ENCODE peak calls at places on chromosomes 4 and X, in six cellular contexts. O, L, N, X, T and F are unnamed samples.

GRCh38 chr4:42428036-42428435 is 30.7 kb downstream of the SHISA3 start:
- DNase-seq in X (no peak), O (no peak), L (no peak), T (no peak), N (no peak), F (no peak)

GRCh38 chr4:48275247-48275646 is 5.6 kb upstream of the TEC start:
- DNase-seq in X (no peak), L (peak), N (no peak), T (no peak), O (no peak), F (no peak)

GRCh38 chr4:53908661-53909078 is 155.7 kb downstream of the CHIC2 start:
- DNase-seq in L (peak), X (no peak), O (no peak), N (peak), T (no peak), F (peak)

GRCh38 chrX:71181558-71181909 is 36.9 kb downstream of the NLGN3 start:
- DNase-seq in O (peak), L (no peak), N (no peak), T (no peak), X (no peak), F (no peak)

GRCh38 chrX:85051627-85052026 is 48.0 kb downstream of the APOOL start:
- DNase-seq in N (no peak), T (no peak), L (no peak), O (no peak), X (no peak), F (no peak)

GRCh38 chr4:75831856-75832405 is 70.3 kb downstream of the PPEF2 start:
- DNase-seq in T (no peak), X (no peak), N (no peak), O (no peak), L (no peak), F (peak)

GRCh38 chrX:39152106-39152649 is 350.9 kb downstream of the MID1IP1 start:
- DNase-seq in N (peak), L (no peak), T (peak), O (peak), X (peak), F (peak)

GRCh38 chr4:38943355-38943754 is 75.7 kb downstream of the FAM114A1 start:
- DNase-seq in L (no peak), O (no peak), N (no peak), T (peak), X (no peak), F (no peak)

GRCh38 chr4:139719381-139720101 is 53.9 kb downstream of the MGST2 start:
- DNase-seq in O (no peak), N (no peak), T (no peak), X (no peak), L (no peak), F (no peak)

GRCh38 chr4:3613980-3614730 is 81.9 kb upstream of the LRPAP1 start:
- DNase-seq in N (no peak), T (no peak), X (no peak), O (no peak), L (peak), F (no peak)

GRCh38 chrX:96563663-96564062 is 121.0 kb upstream of the DIAPH2 start:
- DNase-seq in N (no peak), O (no peak), T (no peak), L (peak), X (no peak), F (no peak)

GRCh38 chrX:140151316-140151715 is 186.0 kb upstream of the CXorf66 start:
- DNase-seq in X (no peak), L (no peak), T (no peak), O (no peak), N (no peak), F (no peak)

GRCh38 chr4:138110815-138111214 is 131.3 kb downstream of the SLC7A11 start:
- DNase-seq in T (no peak), X (no peak), O (no peak), N (no peak), L (no peak), F (no peak)

GRCh38 chr4:26372525-26373172 is 51.8 kb downstream of the RBPJ start:
- DNase-seq in N (no peak), X (no peak), T (no peak), L (peak), O (peak), F (no peak)

GRCh38 chrX:39676434-39676833 is 421.3 kb downstream of the BCOR start:
- DNase-seq in X (no peak), T (no peak), L (no peak), N (no peak), O (no peak), F (no peak)

GRCh38 chr4:181272427-181272826 is 970.8 kb upstream of the TENM3 start:
- DNase-seq in O (no peak), X (no peak), T (no peak), L (no peak), N (no peak), F (no peak)

GRCh38 chrX:34810364-34810763 is 132.2 kb upstream of the FAM47B start:
- DNase-seq in O (no peak), L (peak), X (no peak), N (no peak), T (no peak), F (no peak)

GRCh38 chrX:43809463-43809862 is 72.8 kb downstream of the MAOB start:
- DNase-seq in N (no peak), T (no peak), L (peak), X (no peak), O (no peak), F (no peak)

GRCh38 chrX:49041683-49042529 is 1.3 kb downstream of the TFE3 start:
- DNase-seq in L (peak), T (no peak), N (no peak), X (no peak), O (no peak), F (no peak)

GRCh38 chrX:12137982-12138365 is 299 bp upstream of the FRMPD4 start:
- DNase-seq in L (no peak), O (no peak), N (peak), X (peak), T (peak), F (no peak)

GRCh38 chrX:70979136-70979762 is 48.4 kb upstream of the SLC7A3 start:
- DNase-seq in O (no peak), N (no peak), X (no peak), T (no peak), L (peak), F (no peak)

GRCh38 chr4:141391293-141391692 is 170.6 kb downstream of the ZNF330 start:
- DNase-seq in O (no peak), N (no peak), L (peak), X (no peak), T (no peak), F (no peak)

GRCh38 chr4:187944179-187944578 is 51.4 kb upstream of the ZFP42 start:
- DNase-seq in O (no peak), X (no peak), L (no peak), N (no peak), T (no peak), F (no peak)

GRCh38 chrX:48492293-48492910 is 16.4 kb upstream of the PORCN start:
- DNase-seq in O (no peak), N (no peak), T (no peak), L (peak), X (no peak), F (peak)

GRCh38 chrX:17564689-17565409 is 172.4 kb upstream of the SCML1 start:
- DNase-seq in L (peak), X (no peak), T (no peak), N (no peak), O (no peak), F (no peak)

GRCh38 chr4:94486372-94486801 is 34.6 kb downstream of the PDLIM5 start:
- DNase-seq in N (no peak), X (no peak), O (no peak), T (no peak), L (no peak), F (no peak)

GRCh38 chrX:65679071-65679540 is 11.7 kb downstream of the MSN start:
- DNase-seq in X (no peak), L (no peak), O (no peak), N (no peak), T (no peak), F (no peak)

GRCh38 chrX:49309401-49309981 is 6.0 kb downstream of the GAGE10 start:
- DNase-seq in X (no peak), O (no peak), N (no peak), T (no peak), L (peak), F (no peak)

GRCh38 chr4:7810792-7811535 is 128.7 kb downstream of the AFAP1 start:
- DNase-seq in L (no peak), T (no peak), O (no peak), N (no peak), X (no peak), F (no peak)

GRCh38 chr4:38387348-38387747 is 276.7 kb upstream of the KLF3 start:
- DNase-seq in N (no peak), O (no peak), T (no peak), L (peak), X (no peak), F (no peak)

GRCh38 chrX:63809158-63809557 is 24.1 kb upstream of the ARHGEF9 start:
- DNase-seq in L (no peak), N (no peak), T (no peak), X (no peak), O (no peak), F (no peak)

GRCh38 chrX:63810746-63811145 is 25.7 kb upstream of the ARHGEF9 start:
- DNase-seq in X (no peak), O (no peak), N (no peak), L (no peak), T (no peak), F (no peak)

DNA sequence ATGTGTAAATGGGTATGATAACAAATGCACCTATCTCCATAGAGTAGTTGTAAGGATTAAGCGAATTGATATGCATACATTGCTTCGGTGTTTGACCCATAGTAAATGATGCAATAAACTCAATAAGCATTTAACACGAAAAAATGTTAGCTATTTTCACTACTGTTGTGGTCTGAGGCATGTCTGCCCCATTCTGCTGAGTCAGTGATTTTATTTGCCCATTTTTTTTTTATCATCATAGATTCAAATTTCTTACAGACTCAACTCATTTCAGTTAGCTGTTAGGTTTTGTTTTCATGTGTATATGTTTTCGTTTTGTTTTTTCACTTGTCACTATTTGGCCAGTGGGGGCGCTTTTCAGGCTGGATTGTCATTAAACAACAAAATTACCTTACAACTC is 27.8 kb upstream of the ARHGEF9 start:
- DNase-seq in T (no peak), L (no peak), N (no peak), X (no peak), O (no peak), F (no peak)
- TF ChIP-seq CTCF in T (no peak), L (no peak), N (no peak), X (no peak), O (no peak), F (no peak)

DNA sequence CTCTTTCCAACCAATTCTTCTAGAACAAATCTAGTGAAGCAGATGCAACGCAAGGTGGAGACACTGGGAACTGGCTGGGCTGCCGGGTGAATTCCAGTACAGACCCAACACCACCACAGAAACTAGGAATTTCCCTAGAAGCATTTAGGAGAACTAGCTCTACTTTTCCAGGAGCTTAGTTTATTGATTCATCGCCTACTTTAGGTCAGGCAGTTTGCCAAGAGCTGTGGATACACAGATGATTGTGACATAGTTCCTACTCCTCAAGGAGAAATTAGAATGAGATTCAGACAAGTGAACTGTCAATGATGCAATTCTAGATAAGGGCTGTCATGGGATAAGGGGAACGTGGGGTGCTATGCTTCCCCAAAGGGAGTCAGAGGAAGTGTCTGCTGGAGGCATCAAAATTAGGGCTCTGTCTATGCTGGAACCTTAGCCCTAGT is 350.0 kb downstream of the CAMK2D start:
- DNase-seq in L (peak), X (no peak), T (no peak), O (no peak), N (no peak), F (no peak)
- TF ChIP-seq CTCF in L (no peak), X (no peak), T (no peak), O (no peak), N (no peak), F (no peak)

GRCh38 chr4:173766231-173766630 is 236.2 kb upstream of the HAND2 start:
- DNase-seq in L (no peak), O (no peak), T (no peak), N (no peak), X (no peak), F (no peak)
- TF ChIP-seq CTCF in L (no peak), O (no peak), T (no peak), N (no peak), X (no peak), F (no peak)

DNA sequence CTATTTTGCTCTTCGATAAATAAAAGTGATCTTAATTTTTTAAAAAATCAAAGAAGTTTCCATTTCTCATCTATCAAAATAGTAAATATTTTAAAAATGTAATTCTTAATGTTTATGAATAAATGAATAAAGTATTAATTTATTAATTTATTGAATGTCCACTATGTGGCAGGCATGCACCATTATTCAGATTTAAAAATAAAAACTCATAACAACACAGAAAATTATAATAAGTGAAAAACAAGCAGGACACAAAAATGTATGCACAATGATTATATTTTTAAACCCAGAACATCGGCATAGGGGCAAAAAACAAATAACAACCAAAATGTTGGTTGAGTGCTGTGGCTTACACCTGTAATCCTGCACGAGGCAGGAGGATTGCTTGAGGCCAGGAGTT is 5.3 kb upstream of the PYURF start:
- DNase-seq in N (no peak), O (no peak), T (no peak), L (peak), X (no peak), F (no peak)
- TF ChIP-seq CTCF in N (no peak), O (no peak), T (no peak), L (peak), X (peak), F (no peak)

DNA sequence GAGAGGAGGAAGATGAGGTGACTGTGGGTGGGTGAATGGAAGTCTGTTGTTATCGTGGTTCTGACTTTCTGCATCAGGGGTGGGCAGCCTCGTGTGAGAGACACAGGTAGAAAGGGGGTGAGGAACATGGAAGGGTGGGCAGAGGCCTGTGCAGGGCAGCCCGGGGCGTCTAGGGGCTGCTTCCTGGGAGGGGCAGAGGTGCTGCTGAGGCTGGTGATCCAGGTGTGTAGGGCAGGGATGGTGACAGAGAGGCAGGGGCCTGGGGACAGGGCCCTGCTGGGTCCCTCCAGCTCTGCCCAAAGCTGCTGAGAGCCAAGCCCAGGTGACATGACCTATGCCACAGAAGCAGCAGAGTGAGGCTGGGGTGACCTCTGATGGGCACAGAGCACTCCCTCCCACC is 89.7 kb upstream of the C4orf50 start:
- DNase-seq in X (no peak), N (no peak), O (no peak), L (no peak), T (no peak), F (peak)
- TF ChIP-seq CTCF in X (no peak), N (no peak), O (no peak), L (no peak), T (no peak), F (no peak)

GRCh38 chr4:160717848-160718247 is 1446.0 kb downstream of the FSTL5 start:
- DNase-seq in T (no peak), X (no peak), O (no peak), N (no peak), L (no peak), F (no peak)
- TF ChIP-seq CTCF in T (no peak), X (no peak), O (no peak), N (no peak), L (no peak), F (no peak)

DNA sequence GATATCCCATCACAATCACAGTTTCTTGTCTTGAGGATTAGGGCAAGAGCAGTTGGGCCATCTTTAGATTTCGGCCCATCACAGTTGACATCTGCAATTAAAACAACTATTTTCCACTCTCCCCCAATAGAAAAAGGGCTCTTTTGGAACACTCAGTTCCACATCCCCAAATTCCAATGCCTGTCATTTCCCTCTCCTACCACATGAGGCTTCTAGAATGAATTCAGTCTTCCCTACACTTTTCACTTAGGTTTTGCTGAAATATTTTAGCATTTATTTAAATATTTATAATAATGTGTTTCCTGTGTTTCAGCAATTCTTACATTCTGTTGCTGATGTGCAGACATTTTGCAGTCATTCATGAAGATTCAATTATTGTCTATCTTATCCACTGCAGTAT is 118.4 kb downstream of the COX18 start:
- DNase-seq in T (no peak), L (no peak), O (no peak), N (no peak), X (no peak), F (no peak)
- TF ChIP-seq CTCF in T (peak), L (peak), O (no peak), N (no peak), X (peak), F (no peak)

GRCh38 chrX:15816886-15817285 is 26.6 kb downstream of the ZRSR2 start:
- DNase-seq in O (peak), X (no peak), T (no peak), N (no peak), L (peak), F (no peak)

GRCh38 chrX:15814811-15815210 is 24.5 kb downstream of the ZRSR2 start:
- DNase-seq in O (no peak), L (no peak), T (no peak), X (no peak), N (no peak), F (no peak)

GRCh38 chrX:15812212-15812938 is 22.1 kb downstream of the ZRSR2 start:
- DNase-seq in X (no peak), L (no peak), N (no peak), T (no peak), O (no peak), F (no peak)

GRCh38 chrX:15816453-15816838 is 26.2 kb downstream of the ZRSR2 start:
- DNase-seq in O (no peak), X (no peak), L (peak), N (no peak), T (no peak), F (no peak)

DNA sequence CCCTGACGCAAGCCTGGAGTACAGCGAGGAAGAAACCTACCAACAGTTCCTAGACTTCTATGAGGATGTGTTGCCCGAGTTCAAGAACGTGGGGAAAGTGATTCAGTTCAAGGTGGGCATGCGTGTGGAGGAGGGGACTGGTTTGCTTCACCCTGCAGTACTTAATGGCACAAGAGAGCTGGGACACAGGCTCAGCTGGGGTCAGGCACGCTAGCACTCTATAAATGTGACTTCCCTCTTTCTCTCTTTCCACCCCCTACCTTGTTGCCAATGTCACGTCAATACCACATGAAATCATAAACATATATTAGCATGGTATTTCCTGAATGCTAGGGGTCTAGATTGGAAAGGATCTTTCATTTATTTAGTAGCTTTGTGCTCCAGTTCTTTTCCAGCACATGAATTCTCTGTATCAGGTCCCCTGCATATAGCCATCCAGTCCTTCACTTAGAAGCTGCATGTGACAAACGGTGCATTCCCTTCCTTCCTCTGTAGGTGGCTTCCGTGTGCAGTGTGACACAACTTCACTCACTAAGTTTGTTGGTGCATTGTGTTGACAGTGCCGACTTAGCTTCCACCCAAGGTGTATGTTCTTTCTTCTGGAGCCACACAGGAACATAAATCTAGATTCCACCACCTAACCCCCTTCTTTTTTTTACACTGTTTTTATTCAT is 25.6 kb downstream of the ZRSR2 start:
- DNase-seq in T (no peak), L (peak), X (peak), N (peak), O (peak), F (no peak)
- TF ChIP-seq CTCF in T (peak), L (peak), X (peak), N (peak), O (peak), F (peak)

DNA sequence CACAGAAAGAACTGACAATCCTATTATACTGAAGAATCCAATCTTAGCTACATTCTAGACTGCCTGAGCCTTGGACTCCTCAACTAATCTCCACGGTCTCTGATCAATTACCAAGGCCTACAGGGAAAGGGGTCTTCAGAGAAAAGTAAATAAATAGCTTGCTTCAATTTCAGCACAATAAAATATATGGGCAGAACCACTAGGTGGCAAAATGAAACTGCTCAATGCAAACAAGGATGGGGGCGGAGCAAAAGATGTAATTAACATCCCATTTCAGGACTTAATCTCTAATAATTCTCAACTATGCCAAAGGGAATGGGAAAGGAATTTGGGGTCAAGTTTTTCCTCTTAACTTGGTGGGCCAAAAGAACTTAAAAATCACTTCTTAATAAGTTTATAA is 78.4 kb upstream of the MAP3K15 start:
- DNase-seq in T (no peak), N (no peak), O (no peak), L (peak), X (no peak), F (no peak)
- TF ChIP-seq CTCF in T (peak), N (no peak), O (peak), L (peak), X (peak), F (no peak)